ENCODE peak calls at places on chromosomes 4 and X, in ten cellular contexts. One of them, this sample, is unnamed.
A peak's percentile ranks its signal among the peaks of the same experiment; 100 is the strongest.

GRCh38 chr4:113591982-113592381 is 169.6 kb downstream of the CAMK2D start:
- DNase-seq in MM.1S: no peak
- DNase-seq in breast epithelium: no peak
- DNase-seq in fibroblast of villous mesenchyme: peak; percentile 32
- DNase-seq in AG09309: no peak
- DNase-seq in PC-3: no peak
- DNase-seq in IMR-90: peak; percentile 44
- DNase-seq in OCI-LY7: no peak
- DNase-seq in H7: no peak
- DNase-seq in suprapubic skin: no peak
- DNase-seq in this sample: peak; percentile 8

GRCh38 chrX:47172971-47173792 is 20.4 kb upstream of the UBA1 start:
- DNase-seq in MM.1S: no peak
- DNase-seq in suprapubic skin: peak; percentile 39
- DNase-seq in AG09309: no peak
- DNase-seq in OCI-LY7: no peak
- DNase-seq in IMR-90: no peak
- DNase-seq in breast epithelium: no peak
- DNase-seq in PC-3: no peak
- DNase-seq in H7: peak; percentile 24
- DNase-seq in fibroblast of villous mesenchyme: no peak
- DNase-seq in this sample: no peak

GRCh38 chr4:121477079-121477478 is 96.3 kb upstream of the QRFPR start:
- DNase-seq in H7: no peak
- DNase-seq in MM.1S: no peak
- DNase-seq in suprapubic skin: no peak
- DNase-seq in breast epithelium: no peak
- DNase-seq in AG09309: no peak
- DNase-seq in OCI-LY7: no peak
- DNase-seq in fibroblast of villous mesenchyme: no peak
- DNase-seq in IMR-90: no peak
- DNase-seq in PC-3: no peak
- DNase-seq in this sample: no peak

GRCh38 chrX:15686818-15687685 is 22.4 kb upstream of the CLTRN start:
- DNase-seq in fibroblast of villous mesenchyme: peak; percentile 67
- DNase-seq in PC-3: peak; percentile 81
- DNase-seq in AG09309: peak; percentile 14
- DNase-seq in breast epithelium: peak; percentile 26
- DNase-seq in suprapubic skin: peak; percentile 66
- DNase-seq in H7: peak; percentile 60
- DNase-seq in MM.1S: peak; percentile 61
- DNase-seq in IMR-90: peak; percentile 61
- DNase-seq in OCI-LY7: peak; percentile 63
- DNase-seq in this sample: peak; percentile 32

GRCh38 chr4:121448231-121448630 is 67.4 kb upstream of the QRFPR start:
- DNase-seq in suprapubic skin: no peak
- DNase-seq in AG09309: no peak
- DNase-seq in IMR-90: no peak
- DNase-seq in PC-3: peak; percentile 82
- DNase-seq in breast epithelium: no peak
- DNase-seq in H7: no peak
- DNase-seq in fibroblast of villous mesenchyme: no peak
- DNase-seq in OCI-LY7: no peak
- DNase-seq in MM.1S: no peak
- DNase-seq in this sample: no peak

GRCh38 chrX:122866527-122866926 is 317.6 kb upstream of the GRIA3 start:
- DNase-seq in fibroblast of villous mesenchyme: peak; percentile 71
- DNase-seq in breast epithelium: no peak
- DNase-seq in MM.1S: no peak
- DNase-seq in IMR-90: peak; percentile 17
- DNase-seq in H7: no peak
- DNase-seq in AG09309: peak; percentile 55
- DNase-seq in suprapubic skin: no peak
- DNase-seq in OCI-LY7: no peak
- DNase-seq in PC-3: peak; percentile 32
- DNase-seq in this sample: no peak

GRCh38 chr4:42515156-42515884 is 118.0 kb downstream of the SHISA3 start:
- DNase-seq in suprapubic skin: no peak
- DNase-seq in fibroblast of villous mesenchyme: no peak
- DNase-seq in H7: peak; percentile 26
- DNase-seq in MM.1S: peak; percentile 33
- DNase-seq in AG09309: peak; percentile 4
- DNase-seq in OCI-LY7: no peak
- DNase-seq in PC-3: no peak
- DNase-seq in IMR-90: peak; percentile 1
- DNase-seq in breast epithelium: no peak
- DNase-seq in this sample: peak; percentile 4

GRCh38 chrX:35890699-35891098 is 28.8 kb upstream of the CFAP47 start:
- DNase-seq in MM.1S: peak; percentile 79
- DNase-seq in breast epithelium: no peak
- DNase-seq in AG09309: no peak
- DNase-seq in IMR-90: peak; percentile 11
- DNase-seq in PC-3: peak; percentile 69
- DNase-seq in suprapubic skin: no peak
- DNase-seq in OCI-LY7: peak; percentile 16
- DNase-seq in fibroblast of villous mesenchyme: no peak
- DNase-seq in H7: peak; percentile 22
- DNase-seq in this sample: peak; percentile 47

GRCh38 chrX:109155161-109155560 is 326.7 kb downstream of the GUCY2F start:
- DNase-seq in OCI-LY7: no peak
- DNase-seq in PC-3: no peak
- DNase-seq in AG09309: no peak
- DNase-seq in IMR-90: no peak
- DNase-seq in H7: no peak
- DNase-seq in suprapubic skin: no peak
- DNase-seq in fibroblast of villous mesenchyme: no peak
- DNase-seq in MM.1S: no peak
- DNase-seq in breast epithelium: no peak
- DNase-seq in this sample: no peak

GRCh38 chr4:153083447-153083921 is 120.8 kb upstream of the TRIM2 start:
- DNase-seq in breast epithelium: peak; percentile 62
- DNase-seq in AG09309: peak; percentile 47
- DNase-seq in PC-3: peak; percentile 80
- DNase-seq in OCI-LY7: peak; percentile 80
- DNase-seq in suprapubic skin: no peak
- DNase-seq in H7: peak; percentile 66
- DNase-seq in IMR-90: peak; percentile 78
- DNase-seq in fibroblast of villous mesenchyme: peak; percentile 79
- DNase-seq in MM.1S: peak; percentile 72
- DNase-seq in this sample: peak; percentile 72

GRCh38 chrX:34656842-34657780 is at the start of gene TMEM47:
- DNase-seq in fibroblast of villous mesenchyme: peak; percentile 34
- DNase-seq in MM.1S: no peak
- DNase-seq in AG09309: peak; percentile 28
- DNase-seq in suprapubic skin: peak; percentile 74
- DNase-seq in OCI-LY7: no peak
- DNase-seq in breast epithelium: peak; percentile 40
- DNase-seq in IMR-90: peak; percentile 70
- DNase-seq in H7: peak; percentile 90
- DNase-seq in PC-3: peak; percentile 73
- DNase-seq in this sample: no peak

GRCh38 chr4:174265917-174266316 is 17.6 kb downstream of the FBXO8 start:
- DNase-seq in IMR-90: no peak
- DNase-seq in H7: no peak
- DNase-seq in fibroblast of villous mesenchyme: no peak
- DNase-seq in suprapubic skin: no peak
- DNase-seq in OCI-LY7: no peak
- DNase-seq in AG09309: no peak
- DNase-seq in PC-3: no peak
- DNase-seq in MM.1S: no peak
- DNase-seq in breast epithelium: no peak
- DNase-seq in this sample: no peak

GRCh38 chr4:61805979-61806378 is 605.9 kb downstream of the ADGRL3 start:
- DNase-seq in PC-3: peak; percentile 69
- DNase-seq in MM.1S: no peak
- DNase-seq in IMR-90: no peak
- DNase-seq in breast epithelium: no peak
- DNase-seq in OCI-LY7: no peak
- DNase-seq in suprapubic skin: no peak
- DNase-seq in AG09309: no peak
- DNase-seq in fibroblast of villous mesenchyme: no peak
- DNase-seq in H7: no peak
- DNase-seq in this sample: no peak

GRCh38 chrX:103845165-103845653 is 13.2 kb upstream of the RAB9B start:
- DNase-seq in breast epithelium: peak; percentile 33
- DNase-seq in OCI-LY7: peak; percentile 59
- DNase-seq in H7: peak; percentile 35
- DNase-seq in IMR-90: peak; percentile 78
- DNase-seq in AG09309: peak; percentile 59
- DNase-seq in fibroblast of villous mesenchyme: peak; percentile 84
- DNase-seq in MM.1S: peak; percentile 63
- DNase-seq in PC-3: peak; percentile 80
- DNase-seq in suprapubic skin: peak; percentile 71
- DNase-seq in this sample: peak; percentile 48

GRCh38 chr4:27082786-27083185 is 222.1 kb downstream of the STIM2 start:
- DNase-seq in OCI-LY7: no peak
- DNase-seq in H7: no peak
- DNase-seq in MM.1S: no peak
- DNase-seq in PC-3: no peak
- DNase-seq in IMR-90: no peak
- DNase-seq in breast epithelium: no peak
- DNase-seq in suprapubic skin: no peak
- DNase-seq in fibroblast of villous mesenchyme: no peak
- DNase-seq in AG09309: no peak
- DNase-seq in this sample: no peak

GRCh38 chrX:131595120-131595519 is 51.2 kb downstream of the OR13H1 start:
- DNase-seq in breast epithelium: no peak
- DNase-seq in AG09309: no peak
- DNase-seq in PC-3: peak; percentile 10
- DNase-seq in H7: no peak
- DNase-seq in suprapubic skin: no peak
- DNase-seq in MM.1S: no peak
- DNase-seq in OCI-LY7: no peak
- DNase-seq in fibroblast of villous mesenchyme: peak; percentile 41
- DNase-seq in IMR-90: no peak
- DNase-seq in this sample: no peak

DNA sequence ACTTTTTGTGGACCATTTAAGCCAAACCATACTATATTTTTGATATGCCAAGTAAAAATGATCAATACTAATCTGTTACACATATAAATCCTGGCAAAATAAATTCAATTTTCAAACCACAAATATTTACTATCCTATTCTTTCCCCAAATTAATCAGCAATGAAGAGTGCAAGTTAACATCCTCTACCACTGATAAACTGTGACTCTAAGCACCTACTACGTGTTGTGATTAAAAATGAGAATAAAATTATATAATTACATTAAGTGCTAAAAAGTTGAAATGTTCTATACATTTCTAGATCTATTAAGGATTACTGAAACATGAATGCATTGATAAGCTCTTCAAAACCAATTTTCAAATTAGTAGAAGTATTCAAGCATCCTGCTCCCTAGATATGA is 3.4 kb downstream of the KLHL15 start:
- DNase-seq in PC-3: no peak
- DNase-seq in IMR-90: no peak
- DNase-seq in H7: no peak
- DNase-seq in suprapubic skin: no peak
- DNase-seq in fibroblast of villous mesenchyme: no peak
- DNase-seq in breast epithelium: no peak
- DNase-seq in MM.1S: no peak
- DNase-seq in OCI-LY7: no peak
- DNase-seq in AG09309: no peak
- DNase-seq in this sample: no peak
- H3K4me3 ChIP-seq in PC-3: peak overlapping the region; percentile 97
- H3K4me3 ChIP-seq in IMR-90: peak overlapping the region; percentile 99
- H3K4me3 ChIP-seq in H7: peak overlapping the region; percentile 94
- H3K4me3 ChIP-seq in suprapubic skin: peak overlapping the region; percentile 79
- H3K4me3 ChIP-seq in fibroblast of villous mesenchyme: peak overlapping the region; percentile 79
- H3K4me3 ChIP-seq in breast epithelium: peak overlapping the region; percentile 74
- H3K4me3 ChIP-seq in MM.1S: peak overlapping the region; percentile 82
- H3K4me3 ChIP-seq in OCI-LY7: peak overlapping the region; percentile 94
- H3K4me3 ChIP-seq in AG09309: peak overlapping the region; percentile 29
- H3K4me3 ChIP-seq in this sample: peak overlapping the region; percentile 72

GRCh38 chr4:6272863-6273660 is 3.4 kb downstream of the WFS1 start:
- DNase-seq in H7: no peak
- DNase-seq in MM.1S: no peak
- DNase-seq in fibroblast of villous mesenchyme: peak; percentile 80
- DNase-seq in OCI-LY7: no peak
- DNase-seq in AG09309: peak; percentile 20
- DNase-seq in breast epithelium: no peak
- DNase-seq in PC-3: peak; percentile 80
- DNase-seq in IMR-90: peak; percentile 88
- DNase-seq in suprapubic skin: no peak
- DNase-seq in this sample: no peak
- H3K4me3 ChIP-seq in H7: no peak overlapping the region
- H3K4me3 ChIP-seq in MM.1S: no peak overlapping the region
- H3K4me3 ChIP-seq in fibroblast of villous mesenchyme: no peak overlapping the region
- H3K4me3 ChIP-seq in OCI-LY7: no peak overlapping the region
- H3K4me3 ChIP-seq in AG09309: no peak overlapping the region
- H3K4me3 ChIP-seq in breast epithelium: no peak overlapping the region
- H3K4me3 ChIP-seq in PC-3: peak overlapping the region; percentile 47
- H3K4me3 ChIP-seq in IMR-90: no peak overlapping the region
- H3K4me3 ChIP-seq in suprapubic skin: no peak overlapping the region
- H3K4me3 ChIP-seq in this sample: no peak overlapping the region

GRCh38 chr4:67659065-67659464 is 41.9 kb downstream of the UBA6 start:
- DNase-seq in PC-3: no peak
- DNase-seq in breast epithelium: no peak
- DNase-seq in AG09309: no peak
- DNase-seq in H7: no peak
- DNase-seq in IMR-90: no peak
- DNase-seq in fibroblast of villous mesenchyme: no peak
- DNase-seq in OCI-LY7: no peak
- DNase-seq in suprapubic skin: no peak
- DNase-seq in MM.1S: no peak
- DNase-seq in this sample: no peak

GRCh38 chr4:67658302-67658701 is 42.7 kb downstream of the UBA6 start:
- DNase-seq in AG09309: no peak
- DNase-seq in MM.1S: no peak
- DNase-seq in OCI-LY7: no peak
- DNase-seq in suprapubic skin: no peak
- DNase-seq in H7: no peak
- DNase-seq in breast epithelium: no peak
- DNase-seq in fibroblast of villous mesenchyme: no peak
- DNase-seq in PC-3: no peak
- DNase-seq in IMR-90: no peak
- DNase-seq in this sample: no peak

GRCh38 chr4:67660418-67660817 is 40.5 kb downstream of the UBA6 start:
- DNase-seq in OCI-LY7: peak; percentile 38
- DNase-seq in fibroblast of villous mesenchyme: no peak
- DNase-seq in breast epithelium: no peak
- DNase-seq in IMR-90: no peak
- DNase-seq in AG09309: no peak
- DNase-seq in H7: no peak
- DNase-seq in PC-3: no peak
- DNase-seq in MM.1S: no peak
- DNase-seq in suprapubic skin: no peak
- DNase-seq in this sample: no peak
- H3K4me3 ChIP-seq in OCI-LY7: no peak overlapping the region
- H3K4me3 ChIP-seq in fibroblast of villous mesenchyme: no peak overlapping the region
- H3K4me3 ChIP-seq in breast epithelium: no peak overlapping the region
- H3K4me3 ChIP-seq in IMR-90: no peak overlapping the region
- H3K4me3 ChIP-seq in AG09309: no peak overlapping the region
- H3K4me3 ChIP-seq in H7: no peak overlapping the region
- H3K4me3 ChIP-seq in PC-3: no peak overlapping the region
- H3K4me3 ChIP-seq in MM.1S: no peak overlapping the region
- H3K4me3 ChIP-seq in suprapubic skin: no peak overlapping the region
- H3K4me3 ChIP-seq in this sample: no peak overlapping the region

DNA sequence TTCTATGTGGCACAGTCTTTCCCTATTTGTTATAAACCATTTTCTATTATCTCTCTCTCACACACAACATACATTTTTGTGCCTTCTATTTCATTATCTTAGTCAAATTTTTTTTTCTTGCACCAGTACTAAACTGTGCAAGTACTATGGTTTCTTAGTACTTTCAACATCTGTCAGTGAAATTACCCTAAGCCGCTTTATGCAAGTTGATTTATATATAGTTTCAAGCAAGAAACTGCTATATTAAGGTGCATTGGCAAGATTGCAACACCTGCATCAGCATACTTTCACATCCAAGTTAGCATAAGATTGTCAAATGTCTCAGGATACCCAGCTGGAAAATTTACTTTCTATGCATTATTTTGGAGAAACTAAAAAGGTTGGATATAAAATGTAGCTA is 180.2 kb upstream of the FSTL5 start:
- DNase-seq in OCI-LY7: no peak
- DNase-seq in breast epithelium: no peak
- DNase-seq in IMR-90: no peak
- DNase-seq in MM.1S: peak; percentile 63
- DNase-seq in H7: no peak
- DNase-seq in fibroblast of villous mesenchyme: no peak
- DNase-seq in PC-3: no peak
- DNase-seq in suprapubic skin: no peak
- DNase-seq in AG09309: no peak
- DNase-seq in this sample: no peak
- H3K4me3 ChIP-seq in OCI-LY7: no peak overlapping the region
- H3K4me3 ChIP-seq in breast epithelium: no peak overlapping the region
- H3K4me3 ChIP-seq in IMR-90: no peak overlapping the region
- H3K4me3 ChIP-seq in MM.1S: no peak overlapping the region
- H3K4me3 ChIP-seq in H7: no peak overlapping the region
- H3K4me3 ChIP-seq in fibroblast of villous mesenchyme: no peak overlapping the region
- H3K4me3 ChIP-seq in PC-3: no peak overlapping the region
- H3K4me3 ChIP-seq in suprapubic skin: no peak overlapping the region
- H3K4me3 ChIP-seq in AG09309: no peak overlapping the region
- H3K4me3 ChIP-seq in this sample: no peak overlapping the region

This sample was measured in Jurkat, Clone E6-1.